ENCODE peak calls at places on chromosomes 16 and 17, in ten cellular contexts. Q is A673, F is HFFc6, U is adrenal gland, Y is thoracic aorta, D is nephron progenitor cell, V is tibial artery, I is bronchial epithelial cell, B is right atrium auricular region, K is BE2C. L is an unnamed sample.

GRCh38 chr17:7043544-7044268 is at the start of gene SLC16A11:
- DNase-seq in I (no peak), D (peak), K (peak), V (peak), B (no peak), Q (peak), U (no peak), Y (no peak), F (no peak), L (peak)

GRCh38 chr16:69089091-69089912 is 16.2 kb upstream of the HAS3 start:
- DNase-seq in Y (no peak), Q (no peak), D (no peak), U (peak), V (no peak), B (no peak), I (peak), F (no peak), K (peak), L (peak)

GRCh38 chr16:49473773-49474172 is 100.2 kb downstream of the C16orf78 start:
- DNase-seq in F (no peak), Y (no peak), K (no peak), B (no peak), I (no peak), V (peak), U (no peak), D (no peak), Q (no peak), L (no peak)

GRCh38 chr16:89095401-89095974 is 1.8 kb downstream of the ACSF3 start:
- DNase-seq in Y (no peak), V (no peak), I (no peak), F (no peak), B (no peak), Q (no peak), U (no peak), K (no peak), D (no peak), L (peak)

GRCh38 chr16:273547-274421 is 2.0 kb downstream of the RGS11 start:
- DNase-seq in U (no peak), F (no peak), Q (no peak), B (no peak), K (no peak), V (no peak), I (no peak), D (no peak), Y (no peak), L (no peak)

GRCh38 chr17:50785942-50786570 is 18.7 kb upstream of the ANKRD40CL start:
- DNase-seq in F (peak), B (no peak), I (peak), K (no peak), Q (no peak), Y (no peak), U (no peak), D (no peak), V (no peak), L (no peak)

GRCh38 chr16:81517630-81518438 is 73.2 kb downstream of the CMIP start:
- DNase-seq in V (no peak), Y (no peak), B (no peak), D (no peak), Q (no peak), K (no peak), I (no peak), U (no peak), F (peak), L (no peak)

GRCh38 chr17:7307686-7308624 is 527 bp downstream of the EIF5A start:
- DNase-seq in D (peak), Y (no peak), I (no peak), B (no peak), V (no peak), K (peak), F (no peak), Q (peak), U (peak), L (peak)

GRCh38 chr17:44359001-44359400 is 4.7 kb downstream of the FAM171A2 start:
- DNase-seq in F (no peak), B (no peak), V (no peak), Q (no peak), D (no peak), Y (no peak), U (no peak), I (no peak), K (no peak), L (no peak)

GRCh38 chr16:15983898-15984297 is 34.5 kb downstream of the ABCC1 start:
- DNase-seq in I (no peak), D (no peak), B (no peak), Y (no peak), F (no peak), K (no peak), V (no peak), U (no peak), Q (no peak), L (no peak)

GRCh38 chr16:7579454-7579853 is 246.8 kb downstream of the RBFOX1 start:
- DNase-seq in U (no peak), Y (no peak), D (no peak), K (no peak), B (no peak), F (no peak), V (no peak), I (no peak), Q (no peak), L (no peak)

GRCh38 chr17:6496636-6497441 is 52.6 kb downstream of the PIMREG start:
- DNase-seq in Y (no peak), V (no peak), Q (peak), F (no peak), U (peak), K (no peak), B (no peak), D (no peak), I (no peak), L (no peak)

GRCh38 chr16:88911946-88912310 is 45.5 kb upstream of the PABPN1L start:
- DNase-seq in F (no peak), Y (no peak), V (no peak), D (no peak), B (no peak), Q (no peak), I (no peak), U (no peak), K (no peak), L (no peak)

GRCh38 chr16:47317465-47318240 is 143.2 kb downstream of the ITFG1 start:
- DNase-seq in Q (no peak), D (no peak), Y (no peak), F (no peak), U (no peak), K (no peak), B (no peak), V (no peak), I (no peak), L (no peak)

GRCh38 chr17:21031756-21032396 is 10.9 kb downstream of the USP22 start:
- DNase-seq in K (no peak), Q (no peak), U (peak), V (no peak), D (no peak), F (no peak), I (no peak), B (no peak), Y (no peak), L (no peak)

GRCh38 chr17:7281953-7282751 is 634 bp downstream of the SLC2A4 start:
- DNase-seq in K (no peak), F (no peak), U (peak), Q (no peak), V (no peak), D (peak), B (no peak), I (no peak), Y (no peak), L (no peak)

DNA sequence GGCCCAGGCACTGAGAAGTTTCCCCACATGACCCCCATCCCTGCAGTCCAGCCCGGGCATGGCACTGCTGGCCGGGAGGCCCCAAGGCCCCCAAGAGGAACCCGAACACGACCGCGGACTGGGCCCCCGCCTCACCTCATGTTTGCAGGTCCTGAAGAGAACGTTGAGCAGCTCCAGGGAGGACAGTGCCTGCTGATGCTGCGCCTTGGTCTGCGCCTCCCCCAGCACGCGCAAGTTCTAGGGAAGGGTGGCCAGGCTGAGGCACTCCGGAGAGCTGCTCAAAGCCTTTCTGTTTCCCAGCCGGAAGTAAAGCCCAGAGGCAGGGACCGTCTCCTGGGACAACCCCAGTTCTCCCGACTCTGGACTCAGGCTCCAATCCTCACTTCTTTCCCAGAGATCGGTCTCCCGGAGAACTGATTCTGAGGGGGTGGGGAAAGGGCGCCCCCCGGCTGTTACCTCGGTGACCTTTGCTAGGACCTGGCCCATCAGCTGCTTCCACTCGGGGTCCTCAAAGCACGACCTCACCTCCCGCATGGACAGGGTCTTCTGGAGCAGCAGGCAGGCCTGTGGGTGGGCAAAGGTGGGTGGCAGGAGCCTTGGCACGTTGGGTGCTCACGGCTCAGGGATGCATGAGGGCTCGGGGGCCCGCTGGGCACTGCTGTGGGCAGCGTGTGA is 13.7 kb downstream of the MYBBP1A start:
- DNase-seq in D (no peak), B (no peak), Q (no peak), F (no peak), I (no peak), Y (no peak), U (no peak), K (no peak), V (no peak), L (no peak)
- TF ChIP-seq CTCF in D (no peak), B (no peak), Q (no peak), F (peak), I (no peak), Y (no peak), U (no peak), K (no peak), V (no peak), L (no peak)

GRCh38 chr17:79022507-79022991 is 1.4 kb upstream of the C1QTNF1 start:
- DNase-seq in U (peak), B (peak), V (peak), Q (no peak), I (no peak), K (no peak), F (no peak), D (no peak), Y (peak), L (no peak)

GRCh38 chr17:79023180-79023705 is 726 bp upstream of the C1QTNF1 start:
- DNase-seq in I (no peak), B (no peak), Y (no peak), F (no peak), K (no peak), D (no peak), V (no peak), Q (no peak), U (peak), L (no peak)

GRCh38 chr17:79026345-79027273 is 2.6 kb downstream of the C1QTNF1 start:
- DNase-seq in Q (peak), I (peak), D (no peak), B (no peak), F (peak), U (peak), V (peak), Y (no peak), K (no peak), L (no peak)

GRCh38 chr17:79024901-79025737 is 1.1 kb downstream of the C1QTNF1 start:
- DNase-seq in D (no peak), Y (no peak), V (peak), F (peak), I (no peak), B (no peak), Q (no peak), U (peak), K (no peak), L (no peak)

GRCh38 chr17:79023886-79024771 is at the start of gene C1QTNF1:
- DNase-seq in V (peak), K (peak), B (peak), I (no peak), Y (no peak), D (peak), U (peak), Q (peak), F (no peak), L (peak)
- TF ChIP-seq CTCF in V (peak), K (no peak), B (peak), I (peak), Y (peak), D (peak), U (peak), Q (peak), F (peak), L (peak)

GRCh38 chr16:76293980-76294690 is 16.9 kb downstream of the CNTNAP4 start:
- DNase-seq in K (no peak), B (no peak), D (no peak), V (no peak), F (no peak), U (no peak), I (no peak), Y (no peak), Q (no peak), L (no peak)
- TF ChIP-seq CTCF in K (no peak), B (no peak), D (no peak), V (no peak), F (no peak), U (no peak), I (no peak), Y (no peak), Q (no peak), L (no peak)

DNA sequence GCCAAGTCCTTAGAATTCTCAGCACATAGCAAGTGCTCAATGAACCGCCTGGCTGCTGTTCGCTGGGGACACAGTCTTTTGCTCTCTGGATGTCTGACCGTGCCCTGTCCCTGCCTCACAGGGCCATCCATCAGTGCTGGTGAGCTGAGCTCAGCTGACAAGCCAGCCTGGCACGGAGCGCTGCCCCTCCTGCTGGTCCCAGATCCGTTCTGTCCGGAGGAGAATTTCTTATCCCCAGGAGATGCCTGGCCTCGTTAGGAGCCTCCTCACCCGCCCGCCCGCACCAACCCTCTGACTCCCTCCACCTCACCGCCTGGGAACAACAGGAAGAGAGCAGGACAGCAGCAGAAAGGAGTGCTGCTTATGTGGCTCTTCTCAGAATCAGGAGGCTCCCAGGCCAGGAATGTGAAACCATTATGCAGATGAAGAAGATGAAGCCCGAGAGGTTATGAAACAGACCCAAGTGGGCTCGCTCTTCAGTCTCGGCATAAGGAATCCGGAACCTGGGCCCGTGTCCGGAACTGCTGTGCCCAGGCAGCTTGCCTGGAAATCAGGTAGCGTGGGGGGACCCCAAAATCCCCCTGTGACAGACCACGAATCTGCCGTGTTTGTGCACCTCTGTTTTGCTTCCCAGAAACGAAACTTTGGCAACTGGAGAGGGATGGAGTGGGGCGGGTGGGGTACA is 28.8 kb upstream of the RMI2 start:
- DNase-seq in I (no peak), D (peak), B (no peak), K (no peak), Q (no peak), Y (no peak), V (no peak), U (no peak), F (no peak), L (no peak)
- TF ChIP-seq CTCF in I (no peak), D (no peak), B (no peak), K (no peak), Q (no peak), Y (no peak), V (no peak), U (no peak), F (no peak), L (no peak)

DNA sequence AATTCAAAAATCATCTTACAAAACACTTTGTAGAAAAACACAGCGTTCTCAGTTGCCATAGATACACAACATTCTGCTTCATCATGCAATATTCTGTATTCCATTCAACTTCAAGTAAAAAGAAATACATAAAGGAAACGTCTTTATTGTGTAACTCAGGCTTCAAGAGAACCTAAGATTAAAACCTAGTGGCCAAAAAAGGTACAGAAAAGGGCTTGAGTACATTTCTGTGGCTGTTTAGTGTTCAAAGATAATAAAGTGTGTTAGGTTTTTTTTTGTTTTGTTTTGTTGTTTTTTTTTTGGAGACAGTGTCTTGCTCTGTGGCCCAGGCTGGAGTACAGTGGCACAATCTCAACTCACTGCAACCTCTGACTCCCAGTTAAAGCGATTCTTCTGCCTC is 250.4 kb downstream of the CEP112 start:
- DNase-seq in U (no peak), B (no peak), F (no peak), Y (no peak), V (no peak), Q (peak), D (no peak), K (no peak), I (no peak), L (no peak)
- TF ChIP-seq CTCF in U (no peak), B (no peak), F (peak), Y (no peak), V (no peak), Q (no peak), D (no peak), K (peak), I (peak), L (no peak)

DNA sequence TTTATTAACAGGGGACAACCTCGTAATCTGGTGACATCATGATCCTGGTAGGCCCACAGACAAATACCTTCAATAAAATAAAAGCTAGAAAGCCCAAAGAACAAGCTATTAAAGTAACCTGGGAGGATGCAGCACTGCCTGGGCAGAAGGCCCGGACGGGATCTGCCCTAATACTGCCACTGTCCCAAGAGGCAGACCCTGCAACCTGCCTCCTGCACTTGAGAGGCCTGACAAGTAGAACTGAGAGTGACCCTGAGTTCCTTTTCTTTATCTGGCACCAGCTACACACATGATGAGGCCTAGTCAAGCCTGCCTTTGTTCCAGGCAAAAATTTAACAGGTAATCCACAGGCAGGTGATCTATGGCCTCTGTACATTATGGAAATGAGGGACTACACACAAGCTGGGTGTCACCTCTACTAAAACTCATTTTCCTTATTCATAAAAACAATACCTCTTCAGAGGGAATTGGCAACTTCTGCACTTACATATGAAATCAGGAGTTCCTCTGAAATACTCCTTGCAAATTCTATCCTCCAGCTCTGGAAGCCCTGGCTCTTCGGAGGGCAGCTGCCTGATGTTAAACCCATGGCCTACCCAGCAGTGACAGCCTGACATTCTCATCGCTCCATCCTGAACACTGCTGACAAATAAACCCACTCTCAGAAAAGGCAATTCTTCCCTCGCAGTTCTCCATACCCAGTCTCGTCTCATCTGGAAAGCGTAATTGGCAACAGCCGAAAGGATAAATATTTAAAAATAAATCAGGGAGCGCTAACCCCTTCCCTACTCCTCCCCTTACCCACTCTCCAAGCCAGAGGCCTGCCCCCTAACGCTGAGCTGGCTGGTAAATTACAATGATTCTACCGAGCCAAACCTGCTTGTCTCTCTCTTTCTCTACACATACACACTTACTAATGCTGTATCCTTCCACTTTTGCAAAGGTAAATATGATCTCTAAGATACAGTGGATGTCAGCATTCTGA is 2.5 kb upstream of the ZFHX3 start:
- DNase-seq in Q (no peak), U (no peak), Y (no peak), V (peak), I (no peak), K (no peak), D (no peak), F (no peak), B (no peak), L (no peak)
- TF ChIP-seq CTCF in Q (no peak), U (no peak), Y (no peak), V (no peak), I (no peak), K (peak), D (no peak), F (no peak), B (no peak), L (no peak)

GRCh38 chr17:35088911-35089845 is 25.7 kb upstream of the RFFL start:
- DNase-seq in F (peak), B (peak), I (peak), Y (peak), K (peak), D (peak), Q (peak), U (peak), V (peak), L (peak)

GRCh38 chr17:35086931-35087573 is 23.5 kb upstream of the RFFL start:
- DNase-seq in B (no peak), D (no peak), V (no peak), Y (no peak), Q (no peak), K (no peak), I (peak), F (no peak), U (no peak), L (peak)

GRCh38 chr17:35088647-35088910 is 25.1 kb upstream of the RFFL start:
- DNase-seq in K (no peak), Y (no peak), D (no peak), B (no peak), U (no peak), I (peak), V (no peak), F (no peak), Q (peak), L (no peak)

GRCh38 chr17:35087731-35088646 is 24.5 kb upstream of the RFFL start:
- DNase-seq in Y (no peak), V (peak), U (peak), Q (no peak), D (peak), F (peak), B (peak), I (peak), K (peak), L (peak)

GRCh38 chr17:35089846-35090193 is 26.3 kb upstream of the RFFL start:
- DNase-seq in V (no peak), D (no peak), I (peak), F (peak), K (peak), Y (no peak), U (peak), B (no peak), Q (no peak), L (peak)
- TF ChIP-seq CTCF in V (no peak), D (no peak), I (no peak), F (no peak), K (no peak), Y (no peak), U (no peak), B (no peak), Q (no peak), L (no peak)

GRCh38 chr16:1942810-1943726 is at the start of gene MSRB1:
- DNase-seq in U (peak), V (peak), Y (peak), F (peak), D (peak), Q (peak), K (peak), I (peak), B (peak), L (peak)
- TF ChIP-seq CTCF in U (peak), V (no peak), Y (no peak), F (no peak), D (no peak), Q (peak), K (no peak), I (no peak), B (no peak), L (no peak)

L was measured in activated CD8-positive, alpha-beta T cell treated with anti-CD3 and anti-CD28 coated beads for 36 hours.